ENCODE peak calls at places on chromosomes 2 and 18, in six cellular contexts. Q is IMR-90, E is body of pancreas, T is tibial artery, W is adrenal gland, C is HCT116. K is an unnamed sample.

GRCh38 chr2:72781500-72781899 is 44.3 kb downstream of the EXOC6B start:
- DNase-seq in E (no peak), Q (no peak), C (no peak), T (no peak), W (no peak), K (no peak)

GRCh38 chr2:167196461-167197252 is 308.4 kb downstream of the XIRP2 start:
- DNase-seq in Q (peak; percentile 59), T (no peak), E (peak; percentile 50), C (no peak), W (peak; percentile 26), K (peak; percentile 46)

GRCh38 chr2:234864518-234864917 is 87.3 kb upstream of the SH3BP4 start:
- DNase-seq in E (no peak), T (no peak), Q (no peak), C (no peak), W (no peak), K (no peak)

GRCh38 chr2:74867841-74868658 is 34.1 kb downstream of the HK2 start:
- DNase-seq in T (no peak), E (peak; percentile 59), Q (peak; percentile 88), C (no peak), W (no peak), K (peak; percentile 23)

GRCh38 chr2:200590090-200590489 is 4.3 kb downstream of the AOX1 start:
- DNase-seq in T (peak; percentile 86), E (peak; percentile 31), W (peak; percentile 60), C (no peak), Q (no peak), K (no peak)

GRCh38 chr2:185475868-185476267 is 262.7 kb upstream of the FSIP2 start:
- DNase-seq in C (no peak), Q (no peak), E (no peak), W (no peak), T (no peak), K (no peak)

GRCh38 chr2:175025946-175026345 is 20.8 kb upstream of the CHN1 start:
- DNase-seq in C (no peak), Q (no peak), T (no peak), E (no peak), W (no peak), K (no peak)

GRCh38 chr2:240425236-240425615 is 10.2 kb upstream of the GPC1 start:
- DNase-seq in T (no peak), E (peak; percentile 2), Q (no peak), W (no peak), C (no peak), K (no peak)

GRCh38 chr2:65456074-65456473 is 23.7 kb upstream of the SPRED2 start:
- DNase-seq in W (no peak), Q (peak; percentile 72), E (no peak), T (no peak), C (no peak), K (no peak)

GRCh38 chr18:63241739-63242138 is 77.8 kb downstream of the BCL2 start:
- DNase-seq in T (no peak), E (no peak), C (no peak), Q (no peak), W (no peak), K (no peak)

GRCh38 chr2:45484965-45485364 is 126.1 kb downstream of the SRBD1 start:
- DNase-seq in E (no peak), T (no peak), C (no peak), Q (no peak), W (no peak), K (no peak)

GRCh38 chr2:8547284-8548064 is 134.4 kb upstream of the ID2 start:
- DNase-seq in Q (no peak), W (peak; percentile 12), E (no peak), T (no peak), C (no peak), K (peak; percentile 3)

DNA sequence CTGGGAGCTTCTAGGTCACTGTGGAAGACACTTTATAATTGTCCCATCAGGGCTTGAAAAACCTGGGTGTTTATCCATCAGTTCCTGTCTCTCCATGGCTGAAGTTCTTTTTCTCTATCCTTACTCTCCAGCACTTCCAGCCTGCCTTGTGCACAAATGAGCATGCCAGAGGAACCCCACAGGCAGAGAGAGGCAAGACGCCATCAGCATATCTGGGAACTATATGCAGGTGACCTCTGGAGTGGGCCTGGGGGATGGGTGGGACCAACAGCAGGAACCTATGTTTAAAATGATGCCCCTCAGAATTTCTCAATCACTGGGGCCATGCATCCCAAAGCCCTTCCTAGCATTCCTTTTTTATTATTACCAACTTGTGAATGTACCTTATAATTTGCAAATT is 156.2 kb upstream of the PARD3B start:
- DNase-seq in W (no peak), C (no peak), Q (no peak), E (no peak), T (no peak), K (no peak)
- H3K27ac ChIP-seq in W (no peak overlapping the region), C (no peak overlapping the region), Q (no peak overlapping the region), E (no peak overlapping the region), T (no peak overlapping the region), K (no peak overlapping the region)

DNA sequence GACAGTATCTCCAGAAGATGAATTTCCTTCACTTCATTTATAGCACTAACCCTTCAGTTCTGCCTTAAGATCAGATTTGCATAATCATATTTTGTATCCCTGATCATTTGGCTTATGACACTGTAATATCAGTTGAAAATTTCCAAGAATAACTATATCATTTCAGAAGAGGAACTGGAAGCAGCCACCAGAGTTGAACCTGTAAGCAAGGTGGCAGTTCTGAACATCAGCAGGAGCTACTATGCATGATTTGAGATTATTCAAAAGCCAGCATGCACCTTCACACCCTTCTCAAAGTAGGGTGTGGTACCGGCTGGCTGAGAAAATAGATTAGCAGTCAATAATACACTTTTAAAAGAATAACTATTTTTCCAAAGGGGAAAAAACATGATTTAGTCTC is 328.2 kb downstream of the DLGAP1 start:
- DNase-seq in E (no peak), T (no peak), W (no peak), C (no peak), Q (no peak), K (no peak)
- H3K4me1 ChIP-seq in E (no peaks in the 10 kb centered on the region), T (no peaks in the 10 kb centered on the region), W (no peaks in the 10 kb centered on the region), C (no peaks in the 10 kb centered on the region), Q (no peaks in the 10 kb centered on the region), K (peaks cover 18% of the 10 kb centered on the region)

GRCh38 chr2:61135510-61135909 is 26.5 kb upstream of the C2orf74 start:
- DNase-seq in Q (peak; percentile 57), C (peak; percentile 13), E (peak; percentile 41), T (no peak), W (no peak), K (no peak)
- TF ChIP-seq CTCF in Q (peak; percentile 68), C (peak; percentile 63), E (no peak), T (peak; percentile 21), W (peak; percentile 42), K (peak; percentile 20)

GRCh38 chr2:236871500-236872001 is 214.1 kb upstream of the COPS8 start:
- DNase-seq in T (peak; percentile 74), E (no peak), Q (peak; percentile 91), C (no peak), W (peak; percentile 37), K (peak; percentile 31)
- H3K27ac ChIP-seq in T (no peak overlapping the region), E (peak overlapping the region; percentile 55), Q (no peak overlapping the region), C (no peak overlapping the region), W (peak overlapping the region; percentile 85), K (peak overlapping the region; percentile 38)